ENCODE peak calls at places on chromosomes 16 and 17, in six cellular contexts. R is dorsolateral prefrontal cortex; B is stomach; L is CD8-positive, alpha-beta memory T cell; A is PC-9; D is SJSA1. Z is an unnamed sample.

GRCh38 chr16:15749371-15749770 is 99.3 kb downstream of the NDE1 start:
- DNase-seq in D (no peak), L (no peak), A (peak; percentile 60), R (no peak), B (no peak), Z (no peak)

GRCh38 chr16:83733301-83733700 is 74.5 kb upstream of the HSBP1 start:
- DNase-seq in A (no peak), R (no peak), D (no peak), L (no peak), B (no peak), Z (no peak)

GRCh38 chr16:20867585-20867984 is 32.6 kb downstream of the DCUN1D3 start:
- DNase-seq in A (no peak), L (no peak), D (no peak), R (no peak), B (no peak), Z (no peak)

GRCh38 chr16:85982563-85982939 is 83.6 kb downstream of the IRF8 start:
- DNase-seq in A (no peak), D (no peak), L (no peak), B (no peak), R (peak; percentile 31), Z (no peak)

GRCh38 chr17:48575066-48575582 is 3.0 kb downstream of the HOXB4 start:
- DNase-seq in B (no peak), R (no peak), L (no peak), D (peak; percentile 67), A (no peak), Z (no peak)

GRCh38 chr17:66547170-66547865 is 244.9 kb downstream of the PRKCA start:
- DNase-seq in R (no peak), B (no peak), A (peak; percentile 73), L (no peak), D (no peak), Z (no peak)

GRCh38 chr17:4553669-4554068 is 1.5 kb downstream of the MYBBP1A start:
- DNase-seq in A (no peak), D (no peak), L (no peak), R (no peak), B (no peak), Z (no peak)

GRCh38 chr17:79833744-79834574 is 5.3 kb downstream of the CBX4 start:
- DNase-seq in R (no peak), A (no peak), D (no peak), L (no peak), B (no peak), Z (no peak)

GRCh38 chr17:50201226-50201854 is at the start of gene COL1A1:
- DNase-seq in D (peak; percentile 92), L (no peak), B (peak; percentile 49), A (no peak), R (no peak), Z (no peak)

GRCh38 chr17:74757502-74757901 is 9.1 kb downstream of the NHERF1 start:
- DNase-seq in A (no peak), B (peak; percentile 73), D (no peak), R (peak; percentile 64), L (no peak), Z (no peak)
- H3K27ac ChIP-seq in A (no peak overlapping the region), B (peak overlapping the region; percentile 75), D (no peak overlapping the region), R (peak overlapping the region; percentile 82), L (peak overlapping the region; percentile 29), Z (peak overlapping the region; percentile 65)

DNA sequence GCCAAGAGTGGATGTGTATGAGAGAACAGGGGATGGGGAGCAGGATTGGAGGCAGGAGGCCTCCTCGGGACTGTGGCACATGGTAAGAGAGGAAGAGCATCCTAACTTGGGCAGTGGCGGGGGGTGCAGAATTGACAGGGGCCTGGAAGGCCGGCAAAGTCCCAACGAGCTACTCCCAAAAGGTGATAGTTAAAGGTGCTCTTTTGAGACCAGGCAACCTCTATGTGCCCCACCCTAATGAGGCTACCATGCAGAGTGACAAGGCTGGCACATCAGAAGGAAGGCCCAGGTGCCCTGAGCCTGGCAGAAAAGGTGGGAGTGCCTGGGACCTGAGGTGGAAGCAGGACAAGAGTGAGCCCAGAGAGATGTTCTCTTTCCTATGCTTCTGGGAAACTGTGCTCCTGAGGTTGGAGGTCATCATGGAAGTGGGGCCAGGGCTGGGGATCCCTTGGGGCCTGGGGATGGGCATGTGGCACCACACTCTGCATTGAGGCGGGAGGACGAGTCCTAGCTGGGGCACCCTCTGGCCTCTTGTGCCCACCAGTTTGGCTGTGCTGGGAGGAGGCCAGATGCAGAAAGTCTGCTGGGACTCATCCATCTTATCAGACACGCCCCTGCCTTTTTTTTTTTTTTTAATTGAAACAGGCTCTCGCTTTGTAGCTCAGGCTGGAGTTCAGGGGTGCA is 5.9 kb downstream of the RAB11FIP4 start:
- DNase-seq in B (no peak), D (no peak), L (no peak), A (no peak), R (no peak), Z (no peak)
- H3K27ac ChIP-seq in B (no peak overlapping the region), D (no peak overlapping the region), L (no peak overlapping the region), A (no peak overlapping the region), R (no peak overlapping the region), Z (no peak overlapping the region)

GRCh38 chr16:73170587-73170986 is 122.7 kb upstream of the ZFHX3 start:
- DNase-seq in A (no peak), B (no peak), D (no peak), R (no peak), L (no peak), Z (no peak)

GRCh38 chr16:73172621-73173312 is 124.8 kb upstream of the ZFHX3 start:
- DNase-seq in B (peak; percentile 93), R (peak; percentile 45), D (peak; percentile 75), A (no peak), L (no peak), Z (no peak)

GRCh38 chr16:73173396-73173795 is 125.5 kb upstream of the ZFHX3 start:
- DNase-seq in R (no peak), L (no peak), B (no peak), A (no peak), D (no peak), Z (no peak)

GRCh38 chr16:73171380-73171779 is 123.5 kb upstream of the ZFHX3 start:
- DNase-seq in L (no peak), R (no peak), B (no peak), A (no peak), D (no peak), Z (no peak)

GRCh38 chr16:73171901-73172619 is 124.1 kb upstream of the ZFHX3 start:
- DNase-seq in A (no peak), R (no peak), B (no peak), D (no peak), L (no peak), Z (no peak)
- H3K27ac ChIP-seq in A (no peak overlapping the region), R (peak overlapping the region; percentile 22), B (peak overlapping the region; percentile 62), D (no peak overlapping the region), L (no peak overlapping the region), Z (no peak overlapping the region)

DNA sequence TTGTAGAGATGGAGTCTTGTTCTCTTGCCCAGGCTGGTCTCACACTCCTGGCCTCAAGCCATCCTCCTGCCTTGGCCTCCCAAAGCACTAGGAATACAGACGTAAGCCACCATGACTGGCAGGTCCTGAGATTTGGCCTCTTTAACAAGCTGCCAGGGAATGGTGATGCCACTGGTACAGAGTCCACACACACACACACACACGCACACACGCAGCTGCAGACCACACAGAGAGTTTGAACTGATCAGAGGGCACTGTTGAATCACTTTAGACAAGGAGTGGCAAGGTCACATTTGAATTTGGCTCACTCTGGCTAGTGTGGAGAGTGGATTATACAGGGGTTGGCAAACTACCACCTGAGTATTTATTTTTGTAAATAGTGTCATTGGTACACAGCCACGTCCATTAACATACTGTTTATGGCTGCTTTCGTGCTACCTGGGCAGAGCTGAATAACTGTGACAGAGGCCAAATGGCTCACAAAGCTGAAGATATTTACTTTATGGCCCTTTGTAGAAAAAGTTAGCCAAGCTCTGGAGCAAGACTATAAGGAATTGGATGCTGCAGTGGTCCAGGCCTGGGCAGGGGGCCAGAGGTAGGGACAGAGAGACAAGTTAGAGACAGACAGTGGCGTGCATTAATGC is 9.9 kb downstream of the ITPRIPL2 start:
- DNase-seq in B (peak; percentile 51), D (peak; percentile 55), L (no peak), A (no peak), R (no peak), Z (no peak)
- H3K27ac ChIP-seq in B (peak overlapping the region; percentile 96), D (no peak overlapping the region), L (no peak overlapping the region), A (no peak overlapping the region), R (no peak overlapping the region), Z (no peak overlapping the region)

GRCh38 chr16:87845213-87845612 is 24.1 kb downstream of the SLC7A5 start:
- DNase-seq in L (no peak), R (no peak), D (no peak), A (no peak), B (no peak), Z (no peak)

GRCh38 chr16:87847467-87847784 is 21.9 kb downstream of the SLC7A5 start:
- DNase-seq in L (no peak), D (no peak), A (no peak), B (no peak), R (no peak), Z (no peak)

GRCh38 chr16:87847785-87848675 is 21.3 kb downstream of the SLC7A5 start:
- DNase-seq in B (peak; percentile 81), L (no peak), D (no peak), A (no peak), R (peak; percentile 60), Z (no peak)

GRCh38 chr16:87845807-87846619 is 23.3 kb downstream of the SLC7A5 start:
- DNase-seq in R (no peak), D (no peak), A (no peak), B (no peak), L (no peak), Z (no peak)

DNA sequence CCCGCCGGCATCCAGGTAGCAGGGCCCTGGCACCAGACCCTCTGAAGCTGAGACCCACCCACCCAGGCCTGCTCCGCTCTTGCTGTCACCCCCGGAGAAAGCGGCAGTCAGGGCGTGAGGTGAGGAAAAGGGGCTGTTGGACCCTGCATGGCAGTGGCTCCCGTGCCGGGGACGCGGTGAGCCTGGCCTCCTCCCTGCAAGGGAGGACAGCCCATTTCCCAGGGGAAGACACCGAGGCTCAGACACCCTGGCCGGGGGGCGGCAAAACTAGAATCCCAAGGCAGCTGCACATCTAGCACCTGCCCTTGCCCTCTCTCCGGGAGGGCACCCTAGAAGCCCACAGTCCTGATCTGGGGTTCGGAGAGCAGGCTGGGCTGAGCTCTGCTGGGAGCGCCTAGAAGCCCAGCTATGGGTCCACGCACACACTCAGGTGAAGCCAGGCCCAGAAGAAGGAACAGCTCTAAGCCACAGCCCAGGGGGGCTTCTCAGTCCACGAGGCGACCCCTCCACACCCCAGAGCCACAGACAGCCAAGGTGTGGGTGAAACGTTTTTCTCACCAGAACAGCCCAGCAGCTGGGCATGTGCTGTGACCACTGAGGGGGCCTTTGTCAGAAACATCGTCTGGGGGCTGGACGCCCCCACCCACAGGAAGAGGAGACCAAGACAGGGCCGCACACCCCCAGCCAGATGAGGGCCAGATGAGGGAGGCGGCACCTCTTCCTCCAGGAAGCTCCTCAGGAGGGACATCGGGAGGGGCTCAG is 22.4 kb downstream of the SLC7A5 start:
- DNase-seq in B (no peak), L (no peak), R (no peak), D (no peak), A (no peak), Z (no peak)
- H3K27ac ChIP-seq in B (peak overlapping the region; percentile 91), L (no peak overlapping the region), R (no peak overlapping the region), D (no peak overlapping the region), A (no peak overlapping the region), Z (no peak overlapping the region)

DNA sequence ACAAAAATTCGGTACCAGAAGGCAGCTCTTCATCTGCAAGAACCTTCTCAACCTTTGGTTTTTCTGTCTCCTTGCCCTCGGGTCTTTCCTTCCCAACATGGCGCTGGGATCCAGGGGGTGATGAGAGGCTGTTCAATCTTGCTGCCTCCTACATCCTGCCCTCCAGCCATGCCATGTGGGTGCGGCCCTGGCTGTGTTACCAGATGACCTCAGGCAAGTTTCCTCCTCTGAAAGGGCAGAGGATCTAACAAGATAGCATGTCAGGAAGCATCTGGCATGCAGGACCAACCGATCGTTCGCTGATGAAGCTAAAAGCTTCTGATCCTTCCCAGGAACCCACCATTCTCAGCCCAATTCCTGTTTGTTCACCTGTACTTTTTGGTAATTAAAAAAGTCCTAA is 36.8 kb upstream of the BCAR1 start:
- DNase-seq in D (no peak), B (no peak), L (no peak), A (no peak), R (no peak), Z (no peak)
- H3K27ac ChIP-seq in D (no peak overlapping the region), B (peak overlapping the region; percentile 45), L (no peak overlapping the region), A (no peak overlapping the region), R (no peak overlapping the region), Z (no peak overlapping the region)

GRCh38 chr17:71966055-71966454 is 154.8 kb upstream of the SOX9 start:
- DNase-seq in R (no peak), D (no peak), L (no peak), B (no peak), A (no peak), Z (no peak)
- H3K27ac ChIP-seq in R (no peak overlapping the region), D (no peak overlapping the region), L (no peak overlapping the region), B (no peak overlapping the region), A (no peak overlapping the region), Z (no peak overlapping the region)